ENCODE peak calls at places on chromosomes 4 and X, in ten cellular contexts. H is AG10803; L is HT-29; Z is H4; W is stimulated activated naive CD8-positive, alpha-beta T cell treated with anti-CD3 and anti-CD28 coated beads, Interleukin-15, Interleukin-2, amounts not matched to agents 100 U/mL and 50 U/mL, for 24 hours; I is NCI-H1105; O is heart left ventricle; E is activated CD8-positive, alpha-beta T cell treated with anti-CD3 and anti-CD28 coated beads, Interleukin-2, amount 10 ng/mL, durations not matched to agents 7 days and 5 days; V is cardiac fibroblast; D is astrocyte of the cerebellum. M is an unnamed sample.

GRCh38 chrX:38959736-38960534 is 158.7 kb downstream of the MID1IP1 start:
- DNase-seq in H (peak), L (no peak), Z (no peak), W (no peak), I (no peak), O (peak), E (no peak), V (peak), D (no peak), M (no peak)

GRCh38 chr4:56803473-56803872 is 18.0 kb downstream of the SPINK2 start:
- DNase-seq in H (no peak), L (peak), Z (no peak), W (no peak), I (peak), O (no peak), E (peak), V (no peak), D (no peak), M (no peak)

GRCh38 chrX:154600962-154601374 is 16.0 kb downstream of the CTAG1A start:
- DNase-seq in H (peak), L (no peak), Z (peak), W (no peak), I (no peak), O (no peak), E (no peak), V (peak), D (no peak), M (no peak)

GRCh38 chr4:55321707-55322264 is 24.3 kb upstream of the SRD5A3 start:
- DNase-seq in H (peak), L (peak), Z (peak), W (peak), I (peak), O (peak), E (peak), V (peak), D (peak), M (peak)

GRCh38 chrX:28550331-28550872 is 36.8 kb upstream of the IL1RAPL1 start:
- DNase-seq in H (no peak), L (no peak), Z (no peak), W (no peak), I (no peak), O (no peak), E (no peak), V (no peak), D (no peak), M (no peak)

GRCh38 chr4:164442167-164442566 is 311.8 kb upstream of the SMIM31 start:
- DNase-seq in H (no peak), L (no peak), Z (peak), W (no peak), I (no peak), O (no peak), E (no peak), V (no peak), D (no peak), M (no peak)

GRCh38 chrX:48569958-48570357 is 4.3 kb upstream of the RBM3 start:
- DNase-seq in H (peak), L (no peak), Z (no peak), W (no peak), I (no peak), O (no peak), E (peak), V (no peak), D (no peak), M (no peak)

GRCh38 chr4:25180524-25181131 is 20.4 kb upstream of the SEPSECS start:
- DNase-seq in H (peak), L (peak), Z (peak), W (peak), I (no peak), O (no peak), E (peak), V (peak), D (no peak), M (no peak)

GRCh38 chr4:22191565-22192301 is 243.2 kb upstream of the KCNIP4 start:
- DNase-seq in H (peak), L (no peak), Z (no peak), W (no peak), I (no peak), O (no peak), E (no peak), V (peak), D (no peak), M (no peak)

GRCh38 chr4:1463088-1463926 is 57.1 kb upstream of the NKX1-1 start:
- DNase-seq in H (peak), L (no peak), Z (no peak), W (no peak), I (no peak), O (no peak), E (no peak), V (peak), D (no peak), M (no peak)

GRCh38 chr4:114249561-114250356 is 270.3 kb upstream of the ARSJ start:
- DNase-seq in H (no peak), L (peak), Z (no peak), W (no peak), I (no peak), O (no peak), E (no peak), V (no peak), D (no peak), M (no peak)

GRCh38 chr4:120682981-120683380 is 239.5 kb downstream of the PRDM5 start:
- DNase-seq in H (peak), L (no peak), Z (no peak), W (no peak), I (no peak), O (no peak), E (no peak), V (no peak), D (no peak), M (no peak)

GRCh38 chr4:90419124-90419711 is 292.0 kb downstream of the CCSER1 start:
- DNase-seq in H (peak), L (peak), Z (peak), W (no peak), I (no peak), O (no peak), E (no peak), V (peak), D (peak), M (no peak)

GRCh38 chrX:48071064-48071985 is at the start of gene ZNF630:
- DNase-seq in H (peak), L (peak), Z (peak), W (peak), I (peak), O (peak), E (peak), V (peak), D (peak), M (peak)

GRCh38 chr4:137408527-137409177 is 123.6 kb downstream of the PCDH18 start:
- DNase-seq in H (no peak), L (no peak), Z (no peak), W (no peak), I (no peak), O (no peak), E (no peak), V (no peak), D (no peak), M (no peak)

GRCh38 chr4:143489116-143489515 is 24.4 kb upstream of the SMARCA5 start:
- DNase-seq in H (peak), L (no peak), Z (no peak), W (no peak), I (no peak), O (no peak), E (no peak), V (no peak), D (no peak), M (no peak)

GRCh38 chr4:8645753-8646124 is 53.2 kb downstream of the CPZ start:
- DNase-seq in H (no peak), L (no peak), Z (no peak), W (no peak), I (no peak), O (no peak), E (peak), V (no peak), D (no peak), M (no peak)

GRCh38 chr4:46404961-46405360 is 15.0 kb upstream of the GABRA2 start:
- DNase-seq in H (no peak), L (peak), Z (peak), W (no peak), I (no peak), O (no peak), E (no peak), V (no peak), D (no peak), M (no peak)

GRCh38 chr4:38605181-38605764 is 58.7 kb upstream of the KLF3 start:
- DNase-seq in H (no peak), L (no peak), Z (no peak), W (no peak), I (no peak), O (no peak), E (no peak), V (no peak), D (no peak), M (no peak)

GRCh38 chrX:20361890-20362262 is 95.2 kb upstream of the RPS6KA3 start:
- DNase-seq in H (peak), L (peak), Z (peak), W (no peak), I (no peak), O (no peak), E (no peak), V (peak), D (no peak), M (no peak)

GRCh38 chr4:158810487-158811215 is 41.8 kb downstream of the FNIP2 start:
- DNase-seq in H (peak), L (peak), Z (peak), W (peak), I (no peak), O (peak), E (no peak), V (peak), D (peak), M (peak)

GRCh38 chrX:48770296-48770695 is 8.7 kb downstream of the GLOD5 start:
- DNase-seq in H (no peak), L (no peak), Z (no peak), W (no peak), I (no peak), O (no peak), E (no peak), V (no peak), D (no peak), M (no peak)

GRCh38 chrX:3295731-3296130 is 50.7 kb downstream of the MXRA5 start:
- DNase-seq in H (no peak), L (peak), Z (peak), W (no peak), I (no peak), O (no peak), E (no peak), V (no peak), D (no peak), M (no peak)

GRCh38 chr4:10746371-10747143 is 62.0 kb upstream of the CLNK start:
- DNase-seq in H (peak), L (no peak), Z (peak), W (no peak), I (no peak), O (peak), E (no peak), V (no peak), D (no peak), M (no peak)

GRCh38 chr4:143163618-143164017 is 21.1 kb upstream of the USP38 start:
- DNase-seq in H (no peak), L (no peak), Z (no peak), W (no peak), I (no peak), O (no peak), E (no peak), V (no peak), D (no peak), M (no peak)

GRCh38 chr4:17546678-17547077 is 30.3 kb upstream of the LAP3 start:
- DNase-seq in H (no peak), L (no peak), Z (no peak), W (no peak), I (no peak), O (no peak), E (no peak), V (no peak), D (no peak), M (no peak)

GRCh38 chr4:176841730-176842129 is 49.0 kb upstream of the VEGFC start:
- DNase-seq in H (peak), L (no peak), Z (no peak), W (no peak), I (no peak), O (no peak), E (no peak), V (peak), D (peak), M (no peak)

GRCh38 chrX:13283968-13284914 is 35.6 kb downstream of the ATXN3L start:
- DNase-seq in H (peak), L (no peak), Z (no peak), W (no peak), I (no peak), O (no peak), E (no peak), V (peak), D (no peak), M (no peak)

GRCh38 chr4:11632488-11632887 is 203.8 kb upstream of the HS3ST1 start:
- DNase-seq in H (no peak), L (no peak), Z (no peak), W (no peak), I (no peak), O (no peak), E (no peak), V (no peak), D (no peak), M (no peak)